ENCODE peak calls at places on chromosomes 16 and 17, in five cellular contexts. C is HEK293T, B is HFFc6, P is progenitor cell of endocrine pancreas, Q is GM13977. Y is an unnamed sample.

GRCh38 chr17:14011740-14012405 is 57.4 kb upstream of the COX10 start:
- DNase-seq in B (no peak), P (no peak), Q (no peak), C (no peak), Y (no peak)

GRCh38 chr16:89108412-89108811 is 14.8 kb downstream of the ACSF3 start:
- DNase-seq in C (no peak), B (no peak), P (no peak), Q (no peak), Y (no peak)

GRCh38 chr16:67594956-67595355 is 32.6 kb downstream of the CTCF start:
- DNase-seq in P (no peak), Q (no peak), B (peak; percentile 2), C (no peak), Y (no peak)

GRCh38 chr17:44786551-44787081 is 27.8 kb downstream of the ADAM11 start:
- DNase-seq in C (no peak), B (no peak), P (no peak), Q (no peak), Y (no peak)

GRCh38 chr16:50359626-50360025 is 9.2 kb downstream of the BRD7 start:
- DNase-seq in C (no peak), P (no peak), Q (no peak), B (no peak), Y (no peak)

GRCh38 chr16:75821117-75821516 is 94.8 kb upstream of the CPHXL start:
- DNase-seq in Q (no peak), P (no peak), C (no peak), B (no peak), Y (no peak)

GRCh38 chr16:81740163-81740562 is 38.9 kb upstream of the PLCG2 start:
- DNase-seq in P (no peak), B (no peak), Q (peak; percentile 71), C (no peak), Y (peak; percentile 90)

GRCh38 chr16:84598391-84598750 is 19.5 kb downstream of the COTL1 start:
- DNase-seq in B (no peak), Q (no peak), C (no peak), P (no peak), Y (no peak)

GRCh38 chr17:29291163-29291752 is 2.7 kb downstream of the NUFIP2 start:
- DNase-seq in Q (peak; percentile 67), B (peak; percentile 68), C (peak; percentile 17), P (no peak), Y (peak; percentile 71)

GRCh38 chr17:7219812-7220592 is at the start of the genes ACADVL and DLG4:
- DNase-seq in Q (peak; percentile 94), C (peak; percentile 71), B (peak; percentile 82), P (peak; percentile 59), Y (peak; percentile 85)

GRCh38 chr16:71414038-71414437 is 27.8 kb downstream of the TLE7 start:
- DNase-seq in C (no peak), B (no peak), P (no peak), Q (no peak), Y (no peak)

GRCh38 chr17:56602292-56603130 is 9.0 kb downstream of the NOG start:
- DNase-seq in B (no peak), C (no peak), P (no peak), Q (no peak), Y (no peak)

GRCh38 chr17:61467416-61468262 is 15.4 kb downstream of the TBX4 start:
- DNase-seq in B (peak; percentile 9), P (no peak), Q (no peak), C (peak; percentile 59), Y (peak; percentile 16)

GRCh38 chr17:61353615-61354014 is 46.0 kb upstream of the TBX2 start:
- DNase-seq in Q (no peak), P (no peak), C (no peak), B (no peak), Y (no peak)

GRCh38 chr16:57818377-57819055 is 16.2 kb upstream of the KIFC3 start:
- DNase-seq in P (no peak), Q (no peak), C (no peak), B (no peak), Y (no peak)

GRCh38 chr16:11333696-11334095 is 11.6 kb upstream of the RMI2 start:
- DNase-seq in B (peak; percentile 61), Q (no peak), P (no peak), C (no peak), Y (no peak)

GRCh38 chr17:66636111-66636510 is 198.8 kb upstream of the CACNG5 start:
- DNase-seq in C (no peak), B (peak; percentile 46), P (no peak), Q (no peak), Y (no peak)

GRCh38 chr16:20910781-20911321 is 10.3 kb downstream of the LYRM1 start:
- DNase-seq in P (no peak), C (no peak), Q (no peak), B (peak; percentile 92), Y (no peak)